ENCODE peak calls at places on chromosomes 11 and 22, in seven cellular contexts. B, J, E, X, P, I and Z are unnamed samples.

GRCh38 chr11:8333431-8334401 is 70.0 kb upstream of the LMO1 start:
- DNase-seq in B (no peak), X (no peak), J (no peak), P (no peak), E (peak; percentile 28), I (no peak), Z (no peak)

GRCh38 chr11:131356201-131356600 is 14.2 kb upstream of the NTM start:
- DNase-seq in J (no peak), I (no peak), B (no peak), X (no peak), E (peak; percentile 83), P (no peak), Z (no peak)

GRCh38 chr22:36365020-36365411 is 22.8 kb downstream of the MYH9 start:
- DNase-seq in J (peak; percentile 75), I (peak; percentile 61), P (no peak), E (peak; percentile 98), X (peak; percentile 68), B (no peak), Z (peak; percentile 98)

GRCh38 chr11:33257160-33257896 is at the start of gene HIPK3:
- DNase-seq in P (peak; percentile 91), J (peak; percentile 87), B (peak; percentile 98), E (peak; percentile 75), X (peak; percentile 79), I (peak; percentile 91), Z (peak; percentile 94)

GRCh38 chr11:63180536-63180935 is 36.5 kb upstream of the SLC22A24 start:
- DNase-seq in I (no peak), P (no peak), E (no peak), B (no peak), X (no peak), J (no peak), Z (no peak)

GRCh38 chr22:36369004-36369921 is 18.5 kb downstream of the MYH9 start:
- DNase-seq in E (no peak), J (no peak), B (no peak), P (no peak), I (no peak), X (no peak), Z (no peak)

GRCh38 chr11:110991621-110992355 is 253.7 kb upstream of the POU2AF2 start:
- DNase-seq in E (peak; percentile 65), J (no peak), P (no peak), X (peak; percentile 21), I (no peak), B (no peak), Z (peak; percentile 88)

GRCh38 chr22:36435516-36436415 is 45.7 kb downstream of the TXN2 start:
- DNase-seq in P (peak; percentile 68), E (no peak), J (peak; percentile 84), I (peak; percentile 59), B (peak; percentile 87), X (no peak), Z (no peak)

GRCh38 chr11:123575441-123575840 is 79.0 kb downstream of the SCN3B start:
- DNase-seq in J (no peak), E (no peak), I (no peak), X (no peak), B (no peak), P (no peak), Z (no peak)

GRCh38 chr11:113906038-113906437 is 1.4 kb downstream of the HTR3B start:
- DNase-seq in X (no peak), J (peak; percentile 72), E (peak; percentile 8), P (no peak), B (no peak), I (no peak), Z (peak; percentile 28)

GRCh38 chr11:44839458-44840084 is 111.1 kb downstream of the TP53I11 start:
- DNase-seq in B (no peak), J (no peak), E (no peak), I (no peak), P (no peak), X (no peak), Z (no peak)

GRCh38 chr11:133719532-133720235 is 125.6 kb downstream of the SPATA19 start:
- DNase-seq in X (no peak), B (no peak), E (no peak), P (no peak), J (no peak), I (no peak), Z (no peak)

GRCh38 chr11:126468102-126468521 is 112.6 kb downstream of the ST3GAL4 start:
- DNase-seq in J (no peak), I (no peak), E (no peak), B (peak; percentile 86), X (no peak), P (no peak), Z (no peak)

GRCh38 chr11:36149538-36150242 is 139.5 kb downstream of the COMMD9 start:
- DNase-seq in J (peak; percentile 24), B (no peak), I (peak; percentile 67), E (peak; percentile 99), P (no peak), X (peak; percentile 66), Z (peak; percentile 99)

GRCh38 chr11:6926208-6927029 is at the start of gene ZNF215:
- DNase-seq in B (peak; percentile 86), I (peak; percentile 89), P (peak; percentile 86), J (peak; percentile 89), E (peak; percentile 90), X (peak; percentile 67), Z (peak; percentile 82)

GRCh38 chr11:46249103-46249942 is 28.1 kb upstream of the CREB3L1 start:
- DNase-seq in J (no peak), B (no peak), X (no peak), E (peak; percentile 76), I (no peak), P (no peak), Z (peak; percentile 48)

GRCh38 chr11:110428956-110429613 is 663 bp upstream of the FDX1 start:
- DNase-seq in E (no peak), X (no peak), J (no peak), B (no peak), P (no peak), I (no peak), Z (no peak)

GRCh38 chr11:82845336-82846036 is 54.7 kb downstream of the PRCP start:
- DNase-seq in I (no peak), B (no peak), E (no peak), J (no peak), P (no peak), X (no peak), Z (no peak)
- TF ChIP-seq CTCF in I (no peak), B (no peak), E (no peak), J (no peak), P (no peak), X (no peak), Z (no peak)

GRCh38 chr22:50676661-50677492 is 4.3 kb downstream of the SHANK3 start:
- DNase-seq in B (peak; percentile 51), I (no peak), E (no peak), J (no peak), P (peak; percentile 33), X (no peak), Z (no peak)
- H3K4me3 ChIP-seq in B (peak overlapping the region; percentile 54), I (no peak overlapping the region), E (no peak overlapping the region), J (no peak overlapping the region), P (no peak overlapping the region), X (no peak overlapping the region), Z (no peak overlapping the region)

GRCh38 chr11:24496728-24497396 is at the start of gene LUZP2:
- DNase-seq in E (peak; percentile 59), P (peak; percentile 55), X (no peak), B (peak; percentile 70), J (no peak), I (no peak), Z (peak; percentile 33)
- TF ChIP-seq CTCF in E (no peak), P (no peak), X (no peak), B (no peak), J (no peak), I (no peak), Z (no peak)

GRCh38 chr11:101866619-101867491 is 48.0 kb upstream of the CEP126 start:
- DNase-seq in B (no peak), X (no peak), J (no peak), I (no peak), E (peak; percentile 84), P (no peak), Z (peak; percentile 74)
- H3K4me3 ChIP-seq in B (no peak overlapping the region), X (no peak overlapping the region), J (no peak overlapping the region), I (no peak overlapping the region), E (no peak overlapping the region), P (no peak overlapping the region), Z (no peak overlapping the region)